ENCODE peak calls at places on chromosomes 3 and 15, in four cellular contexts. One of them, this sample, is unnamed.

GRCh38 chr3:125024817-125025216 is 31.0 kb downstream of the HEG1 start:
- DNase-seq in GM12878: no peak
- DNase-seq in K562: no peak
- DNase-seq in HepG2: no peak
- DNase-seq in this sample: no peak

GRCh38 chr3:146416366-146416765 is 53.0 kb downstream of the PLSCR2 start:
- DNase-seq in GM12878: no peak
- DNase-seq in K562: no peak
- DNase-seq in HepG2: no peak
- DNase-seq in this sample: no peak

GRCh38 chr15:47503884-47504283 is 213.4 kb upstream of the SEMA6D start:
- DNase-seq in GM12878: no peak
- DNase-seq in K562: no peak
- DNase-seq in HepG2: no peak
- DNase-seq in this sample: no peak

GRCh38 chr3:197001972-197002700 is 27.5 kb downstream of the MELTF start:
- DNase-seq in GM12878: no peak
- DNase-seq in K562: no peak
- DNase-seq in HepG2: no peak
- DNase-seq in this sample: no peak

GRCh38 chr3:8482960-8483665 is 18.5 kb upstream of the LMCD1 start:
- DNase-seq in GM12878: no peak
- DNase-seq in K562: no peak
- DNase-seq in HepG2: peak
- DNase-seq in this sample: no peak

GRCh38 chr3:124207873-124208473 is 216.0 kb upstream of the ROPN1 start:
- DNase-seq in GM12878: peak
- DNase-seq in K562: no peak
- DNase-seq in HepG2: no peak
- DNase-seq in this sample: no peak

GRCh38 chr15:57328479-57329250 is 47.6 kb upstream of the CGNL1 start:
- DNase-seq in GM12878: no peak
- DNase-seq in K562: peak
- DNase-seq in HepG2: no peak
- DNase-seq in this sample: no peak

GRCh38 chr3:106093616-106094015 is 224.8 kb upstream of the CBLB start:
- DNase-seq in GM12878: no peak
- DNase-seq in K562: no peak
- DNase-seq in HepG2: no peak
- DNase-seq in this sample: no peak

GRCh38 chr3:56086355-56086754 is 381.9 kb downstream of the ERC2 start:
- DNase-seq in GM12878: no peak
- DNase-seq in K562: no peak
- DNase-seq in HepG2: no peak
- DNase-seq in this sample: no peak

GRCh38 chr15:40448354-40448753 is 7.6 kb downstream of the BAHD1 start:
- DNase-seq in GM12878: no peak
- DNase-seq in K562: no peak
- DNase-seq in HepG2: no peak
- DNase-seq in this sample: no peak

GRCh38 chr15:51758645-51759044 is 7.2 kb downstream of the TMOD2 start:
- DNase-seq in GM12878: no peak
- DNase-seq in K562: peak
- DNase-seq in HepG2: no peak
- DNase-seq in this sample: no peak

GRCh38 chr15:27863000-27863399 is 236.1 kb downstream of the OCA2 start:
- DNase-seq in GM12878: no peak
- DNase-seq in K562: no peak
- DNase-seq in HepG2: no peak
- DNase-seq in this sample: no peak

GRCh38 chr3:22732641-22733040 is 470.5 kb upstream of the UBE2E2 start:
- DNase-seq in GM12878: no peak
- DNase-seq in K562: no peak
- DNase-seq in HepG2: no peak
- DNase-seq in this sample: no peak

GRCh38 chr3:192260611-192261010 is 466.7 kb downstream of the FGF12 start:
- DNase-seq in GM12878: no peak
- DNase-seq in K562: no peak
- DNase-seq in HepG2: no peak
- DNase-seq in this sample: no peak

GRCh38 chr3:195450731-195451229 is 8.0 kb upstream of the ACAP2 start:
- DNase-seq in GM12878: no peak
- DNase-seq in K562: no peak
- DNase-seq in HepG2: no peak
- DNase-seq in this sample: no peak

GRCh38 chr3:8423307-8423706 is 78.3 kb upstream of the LMCD1 start:
- DNase-seq in GM12878: no peak
- DNase-seq in K562: no peak
- DNase-seq in HepG2: no peak
- DNase-seq in this sample: no peak

GRCh38 chr3:9870978-9871377 is 9.1 kb downstream of the CIDEC start:
- DNase-seq in GM12878: no peak
- DNase-seq in K562: no peak
- DNase-seq in HepG2: peak
- DNase-seq in this sample: no peak

GRCh38 chr3:51704511-51704950 is 2.3 kb upstream of the GRM2 start:
- DNase-seq in GM12878: no peak
- DNase-seq in K562: no peak
- DNase-seq in HepG2: no peak
- DNase-seq in this sample: no peak

GRCh38 chr3:56467108-56467507 is 1.2 kb downstream of the ERC2 start:
- DNase-seq in GM12878: no peak
- DNase-seq in K562: peak
- DNase-seq in HepG2: peak
- DNase-seq in this sample: peak

GRCh38 chr3:151067158-151067557 is 18.3 kb upstream of the MED12L start:
- DNase-seq in GM12878: no peak
- DNase-seq in K562: peak
- DNase-seq in HepG2: peak
- DNase-seq in this sample: no peak

GRCh38 chr3:146640955-146641867 is 36.1 kb upstream of the PLSCR5 start:
- DNase-seq in GM12878: no peak
- DNase-seq in K562: peak
- DNase-seq in HepG2: peak
- DNase-seq in this sample: peak

GRCh38 chr15:83199288-83199687 is 8.3 kb downstream of the HDGFL3 start:
- DNase-seq in GM12878: peak
- DNase-seq in K562: no peak
- DNase-seq in HepG2: no peak
- DNase-seq in this sample: no peak

GRCh38 chr3:16513141-16514020 is at the start of gene RFTN1:
- DNase-seq in GM12878: no peak
- DNase-seq in K562: peak
- DNase-seq in HepG2: no peak
- DNase-seq in this sample: peak

GRCh38 chr15:67085818-67086649 is 20.6 kb downstream of the SMAD3 start:
- DNase-seq in GM12878: peak
- DNase-seq in K562: peak
- DNase-seq in HepG2: no peak
- DNase-seq in this sample: no peak

GRCh38 chr3:128480278-128480677 is 12.7 kb downstream of the GATA2 start:
- DNase-seq in GM12878: no peak
- DNase-seq in K562: no peak
- DNase-seq in HepG2: no peak
- DNase-seq in this sample: no peak

DNA sequence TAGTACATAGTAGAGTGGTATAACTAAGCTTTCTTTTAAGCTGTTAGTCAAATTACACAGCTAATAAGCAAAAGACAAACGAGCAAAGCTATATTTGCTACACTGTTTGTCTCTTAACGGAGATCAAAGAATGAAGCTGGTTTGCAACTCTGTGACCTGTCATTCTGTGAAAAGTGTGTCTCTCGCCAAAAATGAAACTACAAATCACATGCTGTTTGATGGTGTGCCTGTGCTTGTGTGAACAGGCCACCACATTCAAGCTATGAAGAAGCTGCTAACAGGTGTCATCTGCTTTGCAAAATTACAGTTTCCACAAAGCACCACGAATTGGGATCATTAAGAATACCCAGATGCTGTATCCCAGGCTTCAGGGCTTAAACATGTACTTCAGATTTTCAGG is 667.8 kb upstream of the NAALADL2 start:
- DNase-seq in GM12878: peak
- DNase-seq in K562: no peak
- DNase-seq in HepG2: no peak
- DNase-seq in this sample: no peak
- TF ChIP-seq TARDBP in GM12878: no peak
- TF ChIP-seq TARDBP in K562: no peak
- TF ChIP-seq TARDBP in HepG2: no peak
- TF ChIP-seq TARDBP in this sample: no peak

GRCh38 chr15:25735550-25736384 is 127.4 kb downstream of the ATP10A start:
- DNase-seq in GM12878: no peak
- DNase-seq in K562: no peak
- DNase-seq in HepG2: no peak
- DNase-seq in this sample: no peak
- TF ChIP-seq TARDBP in GM12878: no peak
- TF ChIP-seq TARDBP in K562: no peak
- TF ChIP-seq TARDBP in HepG2: no peak
- TF ChIP-seq TARDBP in this sample: no peak

GRCh38 chr3:33505027-33505426 is 64.8 kb upstream of the UBP1 start:
- DNase-seq in GM12878: no peak
- DNase-seq in K562: no peak
- DNase-seq in HepG2: no peak
- DNase-seq in this sample: no peak
- TF ChIP-seq TARDBP in GM12878: no peak
- TF ChIP-seq TARDBP in K562: no peak
- TF ChIP-seq TARDBP in HepG2: no peak
- TF ChIP-seq TARDBP in this sample: no peak

GRCh38 chr15:99472416-99473145 is 93.2 kb upstream of the MEF2A start:
- DNase-seq in GM12878: no peak
- DNase-seq in K562: no peak
- DNase-seq in HepG2: peak
- DNase-seq in this sample: no peak
- TF ChIP-seq TARDBP in GM12878: no peak
- TF ChIP-seq TARDBP in K562: no peak
- TF ChIP-seq TARDBP in HepG2: no peak
- TF ChIP-seq TARDBP in this sample: no peak

GRCh38 chr15:85581495-85581894 is 201.1 kb downstream of the AKAP13 start:
- DNase-seq in GM12878: no peak
- DNase-seq in K562: no peak
- DNase-seq in HepG2: no peak
- DNase-seq in this sample: no peak

GRCh38 chr15:85580914-85581313 is 200.5 kb downstream of the AKAP13 start:
- DNase-seq in GM12878: no peak
- DNase-seq in K562: no peak
- DNase-seq in HepG2: no peak
- DNase-seq in this sample: no peak

GRCh38 chr15:85582719-85583089 is 202.3 kb downstream of the AKAP13 start:
- DNase-seq in GM12878: peak
- DNase-seq in K562: peak
- DNase-seq in HepG2: no peak
- DNase-seq in this sample: no peak

GRCh38 chr15:85583404-85584390 is 203.3 kb downstream of the AKAP13 start:
- DNase-seq in GM12878: peak
- DNase-seq in K562: no peak
- DNase-seq in HepG2: no peak
- DNase-seq in this sample: no peak

GRCh38 chr15:85582076-85582718 is 201.8 kb downstream of the AKAP13 start:
- DNase-seq in GM12878: peak
- DNase-seq in K562: no peak
- DNase-seq in HepG2: no peak
- DNase-seq in this sample: no peak
- TF ChIP-seq TARDBP in GM12878: no peak
- TF ChIP-seq TARDBP in K562: no peak
- TF ChIP-seq TARDBP in HepG2: no peak
- TF ChIP-seq TARDBP in this sample: no peak

GRCh38 chr3:135889417-135889816 is 76.1 kb upstream of the PPP2R3A start:
- DNase-seq in GM12878: no peak
- DNase-seq in K562: no peak
- DNase-seq in HepG2: no peak
- DNase-seq in this sample: no peak
- TF ChIP-seq TARDBP in GM12878: no peak
- TF ChIP-seq TARDBP in K562: no peak
- TF ChIP-seq TARDBP in HepG2: no peak
- TF ChIP-seq TARDBP in this sample: no peak

GRCh38 chr15:72786946-72787345 is 3.4 kb upstream of the ADPGK start:
- DNase-seq in GM12878: no peak
- DNase-seq in K562: no peak
- DNase-seq in HepG2: no peak
- DNase-seq in this sample: no peak

GRCh38 chr15:72787521-72787920 is 4.0 kb upstream of the ADPGK start:
- DNase-seq in GM12878: no peak
- DNase-seq in K562: no peak
- DNase-seq in HepG2: no peak
- DNase-seq in this sample: no peak

GRCh38 chr15:72784233-72784876 is 797 bp upstream of the ADPGK start:
- DNase-seq in GM12878: peak
- DNase-seq in K562: peak
- DNase-seq in HepG2: peak
- DNase-seq in this sample: peak

GRCh38 chr15:72786244-72786641 is 2.7 kb upstream of the ADPGK start:
- DNase-seq in GM12878: no peak
- DNase-seq in K562: no peak
- DNase-seq in HepG2: no peak
- DNase-seq in this sample: no peak

GRCh38 chr15:72785452-72786243 is 2.1 kb upstream of the ADPGK start:
- DNase-seq in GM12878: no peak
- DNase-seq in K562: no peak
- DNase-seq in HepG2: no peak
- DNase-seq in this sample: no peak
- TF ChIP-seq TARDBP in GM12878: no peak
- TF ChIP-seq TARDBP in K562: no peak
- TF ChIP-seq TARDBP in HepG2: no peak
- TF ChIP-seq TARDBP in this sample: no peak

GRCh38 chr3:79729096-79729495 is 38.7 kb downstream of the ROBO1 start:
- DNase-seq in GM12878: no peak
- DNase-seq in K562: no peak
- DNase-seq in HepG2: no peak
- DNase-seq in this sample: peak
- TF ChIP-seq TARDBP in GM12878: no peak
- TF ChIP-seq TARDBP in K562: no peak
- TF ChIP-seq TARDBP in HepG2: no peak
- TF ChIP-seq TARDBP in this sample: no peak

DNA sequence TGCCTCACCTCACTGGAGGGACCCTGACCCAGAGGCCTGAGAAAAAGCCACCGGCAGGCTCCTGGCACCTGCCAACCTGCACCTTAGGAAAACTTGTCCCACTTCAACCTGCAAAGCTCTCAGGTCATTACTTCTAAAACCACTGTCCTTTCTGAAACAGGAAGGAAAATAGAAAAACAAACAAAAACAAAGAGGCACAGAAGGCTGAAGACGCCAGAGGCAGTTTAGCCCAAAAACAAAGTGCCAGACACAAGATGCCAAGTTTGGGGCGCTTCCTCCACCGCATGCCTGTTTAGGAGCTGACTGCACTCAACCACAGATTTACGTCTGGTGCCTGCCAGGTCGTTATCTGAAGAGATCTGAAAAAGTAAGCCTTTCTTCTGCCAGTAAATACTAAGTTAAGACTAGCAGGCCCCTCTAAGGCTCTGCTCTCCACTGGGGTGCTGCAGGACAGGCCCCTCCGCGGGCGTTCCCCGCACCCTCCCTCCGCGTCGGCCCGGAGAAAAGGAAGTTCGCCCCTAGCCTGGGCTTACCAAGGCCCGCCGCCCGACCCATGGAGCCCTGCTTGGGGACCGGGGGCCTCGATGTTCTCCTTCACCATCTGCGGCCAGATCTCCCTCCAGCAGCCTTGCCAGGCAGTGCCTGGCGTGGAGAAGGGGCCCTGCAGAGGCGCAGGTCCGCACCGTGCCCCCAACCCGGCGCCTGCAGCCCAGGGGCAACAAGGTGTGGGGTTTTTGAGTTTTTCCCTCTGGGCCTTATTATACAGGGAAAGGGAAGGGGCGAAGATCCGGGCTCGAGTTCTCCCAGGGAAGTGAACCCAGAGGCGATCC is 1.3 kb downstream of the GOLGA8A start:
- DNase-seq in GM12878: no peak
- DNase-seq in K562: peak
- DNase-seq in HepG2: no peak
- DNase-seq in this sample: no peak
- TF ChIP-seq TARDBP in GM12878: no peak
- TF ChIP-seq TARDBP in K562: no peak
- TF ChIP-seq TARDBP in HepG2: no peak
- TF ChIP-seq TARDBP in this sample: no peak

This sample was measured in HEK293T.